ENCODE peak calls at places on chromosomes 13 and 19, in five cellular contexts. F is iPS DF 6.9, P is AG08395, O is NCI-H1105 treated with DMSO at 0.1 percent for 48 hours, M is EL. K is an unnamed sample.

GRCh38 chr19:7636691-7637373 is at the start of gene STXBP2:
- DNase-seq in P (peak), O (peak), F (no peak), M (peak), K (peak)

GRCh38 chr19:53055117-53055516 is 10.6 kb downstream of the ERVV-2 start:
- DNase-seq in M (peak), O (no peak), P (no peak), F (no peak), K (no peak)

GRCh38 chr13:98460519-98460918 is 116.4 kb downstream of the STK24 start:
- DNase-seq in O (no peak), P (peak), F (no peak), M (no peak), K (no peak)

GRCh38 chr13:102610296-102610895 is 13.6 kb downstream of the TPP2 start:
- DNase-seq in P (no peak), O (no peak), M (no peak), F (no peak), K (no peak)

GRCh38 chr19:19642506-19643157 is 825 bp downstream of the GMIP start:
- DNase-seq in F (no peak), P (peak), O (peak), M (peak), K (peak)

GRCh38 chr19:459724-460511 is 915 bp downstream of the SHC2 start:
- DNase-seq in P (peak), O (peak), M (peak), F (no peak), K (peak)

GRCh38 chr13:51829236-51829899 is 15.6 kb downstream of the TMEM272 start:
- DNase-seq in F (no peak), P (no peak), O (no peak), M (no peak), K (no peak)

GRCh38 chr19:43667524-43668405 is 2.2 kb downstream of the PLAUR start:
- DNase-seq in M (no peak), F (peak), O (no peak), P (no peak), K (no peak)

GRCh38 chr13:35700661-35701060 is 224.2 kb upstream of the MAB21L1 start:
- DNase-seq in O (no peak), F (no peak), M (peak), P (peak), K (peak)

GRCh38 chr19:56838930-56839664 is 1.4 kb downstream of the PEG3 start:
- DNase-seq in O (no peak), F (no peak), M (no peak), P (no peak), K (no peak)

GRCh38 chr13:106580551-106580950 is 12.6 kb upstream of the ARGLU1 start:
- DNase-seq in P (no peak), O (no peak), F (no peak), M (no peak), K (no peak)

GRCh38 chr13:35485451-35485850 is 9.0 kb upstream of the MAB21L1 start:
- DNase-seq in O (no peak), M (no peak), P (no peak), F (no peak), K (no peak)

GRCh38 chr13:112810608-112811007 is 120.8 kb downstream of the ATP11A start:
- DNase-seq in P (no peak), F (no peak), M (no peak), O (no peak), K (no peak)

GRCh38 chr19:38370299-38370698 is 4.1 kb upstream of the PSMD8 start:
- DNase-seq in P (no peak), M (no peak), O (no peak), F (no peak), K (no peak)

GRCh38 chr13:51286135-51287002 is 53.1 kb upstream of the SERPINE3 start:
- DNase-seq in F (peak), M (peak), O (peak), P (peak), K (peak)

GRCh38 chr19:34350161-34350561 is 14.8 kb upstream of the GPI start:
- DNase-seq in M (peak), O (no peak), P (peak), F (no peak), K (peak)

GRCh38 chr13:50589139-50589538 is 254.4 kb downstream of the DLEU7 start:
- DNase-seq in F (no peak), O (no peak), P (peak), M (peak), K (peak)

GRCh38 chr19:1860821-1861598 is 2.4 kb downstream of the KLF16 start:
- DNase-seq in M (no peak), O (no peak), F (no peak), P (no peak), K (no peak)

GRCh38 chr13:71962735-71963134 is 95.7 kb upstream of the DACH1 start:
- DNase-seq in O (no peak), M (no peak), P (no peak), F (no peak), K (no peak)

GRCh38 chr19:10988921-10989320 is 28.1 kb downstream of the SMARCA4 start:
- DNase-seq in F (no peak), M (no peak), P (no peak), O (no peak), K (no peak)

GRCh38 chr13:88000239-88000638 is 329.1 kb downstream of the SLITRK5 start:
- DNase-seq in O (no peak), P (peak), F (no peak), M (peak), K (no peak)

GRCh38 chr19:48230555-48231129 is 25.1 kb downstream of the CARD8 start:
- DNase-seq in P (no peak), O (no peak), F (no peak), M (no peak), K (no peak)

GRCh38 chr19:48664476-48664875 is 8.3 kb downstream of the NTN5 start:
- DNase-seq in M (no peak), P (no peak), F (no peak), O (no peak), K (no peak)

GRCh38 chr19:17671906-17672305 is 16.2 kb downstream of the UNC13A start:
- DNase-seq in F (no peak), M (peak), P (peak), O (no peak), K (peak)

GRCh38 chr13:75492389-75492788 is 10.4 kb upstream of the TBC1D4 start:
- DNase-seq in F (no peak), P (peak), O (no peak), M (peak), K (no peak)

GRCh38 chr19:42563352-42564210 is 31.1 kb downstream of the CEACAM8 start:
- DNase-seq in P (peak), F (no peak), M (peak), O (peak), K (peak)

GRCh38 chr13:61246351-61246750 is 169.3 kb downstream of the PCDH20 start:
- DNase-seq in O (no peak), M (no peak), F (no peak), P (no peak), K (no peak)

GRCh38 chr19:49887653-49888477 is 8.8 kb downstream of the IL4I1 start:
- DNase-seq in P (no peak), O (peak), F (no peak), M (no peak), K (no peak)

GRCh38 chr13:27408074-27408473 is 16.3 kb upstream of the GTF3A start:
- DNase-seq in P (no peak), F (no peak), O (no peak), M (no peak), K (no peak)

GRCh38 chr13:73248154-73248553 is 189.3 kb downstream of the KLF5 start:
- DNase-seq in F (no peak), O (no peak), M (no peak), P (no peak), K (no peak)

GRCh38 chr13:93466502-93467036 is 240.0 kb downstream of the GPC6 start:
- DNase-seq in O (no peak), M (no peak), F (no peak), P (no peak), K (no peak)

GRCh38 chr19:33339016-33339749 is 34.3 kb upstream of the CEBPG start:
- DNase-seq in M (no peak), F (no peak), P (no peak), O (no peak), K (no peak)

GRCh38 chr19:16335226-16335625 is 10.6 kb downstream of the KLF2 start:
- DNase-seq in F (no peak), O (no peak), P (no peak), M (no peak), K (no peak)

GRCh38 chr19:5539431-5539833 is 28.3 kb downstream of the TINCR start:
- DNase-seq in O (no peak), F (no peak), P (no peak), M (no peak), K (no peak)

GRCh38 chr13:36030670-36031331 is 100.4 kb downstream of the DCLK1 start:
- DNase-seq in M (no peak), P (peak), F (no peak), O (peak), K (peak)

GRCh38 chr13:26971990-26972888 is 199.4 kb downstream of the USP12 start:
- DNase-seq in M (peak), F (peak), O (peak), P (no peak), K (no peak)

GRCh38 chr19:6587998-6588507 is 2.9 kb downstream of the CD70 start:
- DNase-seq in O (no peak), P (no peak), F (no peak), M (no peak), K (no peak)

GRCh38 chr13:110240943-110241342 is 66.0 kb downstream of the COL4A1 start:
- DNase-seq in P (no peak), F (no peak), M (no peak), O (no peak), K (no peak)

K was measured in AG20443.